ENCODE peak calls at places on chromosomes 3 and 15, in four cellular contexts. One of them, this sample, is unnamed.

GRCh38 chr3:25246921-25247320 is 181.1 kb upstream of the RARB start:
- DNase-seq in Caco-2: no peak
- DNase-seq in cardiac fibroblast: no peak
- DNase-seq in breast epithelium: no peak
- DNase-seq in this sample: no peak

GRCh38 chr3:32571192-32571485 is 481 bp upstream of the DYNC1LI1 start:
- DNase-seq in Caco-2: no peak
- DNase-seq in cardiac fibroblast: no peak
- DNase-seq in breast epithelium: no peak
- DNase-seq in this sample: no peak

GRCh38 chr3:114442251-114442650 is 148.4 kb downstream of the TIGIT start:
- DNase-seq in Caco-2: no peak
- DNase-seq in cardiac fibroblast: peak; percentile 54
- DNase-seq in breast epithelium: no peak
- DNase-seq in this sample: no peak

GRCh38 chr3:135516143-135516542 is 449.4 kb upstream of the PPP2R3A start:
- DNase-seq in Caco-2: peak; percentile 1
- DNase-seq in cardiac fibroblast: no peak
- DNase-seq in breast epithelium: no peak
- DNase-seq in this sample: peak; percentile 19

GRCh38 chr15:63048986-63049665 is 6.6 kb downstream of the TPM1 start:
- DNase-seq in Caco-2: peak; percentile 54
- DNase-seq in cardiac fibroblast: peak; percentile 63
- DNase-seq in breast epithelium: peak; percentile 51
- DNase-seq in this sample: no peak

GRCh38 chr3:165502707-165503106 is 306.5 kb upstream of the SLITRK3 start:
- DNase-seq in Caco-2: no peak
- DNase-seq in cardiac fibroblast: no peak
- DNase-seq in breast epithelium: no peak
- DNase-seq in this sample: no peak

GRCh38 chr15:25691544-25692430 is 171.3 kb downstream of the ATP10A start:
- DNase-seq in Caco-2: peak; percentile 21
- DNase-seq in cardiac fibroblast: peak; percentile 16
- DNase-seq in breast epithelium: no peak
- DNase-seq in this sample: no peak

GRCh38 chr3:2826453-2826852 is 283.7 kb downstream of the IL5RA start:
- DNase-seq in Caco-2: no peak
- DNase-seq in cardiac fibroblast: no peak
- DNase-seq in breast epithelium: no peak
- DNase-seq in this sample: no peak

GRCh38 chr3:21750831-21751391 is at the start of gene ZNF385D:
- DNase-seq in Caco-2: no peak
- DNase-seq in cardiac fibroblast: peak; percentile 62
- DNase-seq in breast epithelium: peak; percentile 39
- DNase-seq in this sample: no peak

GRCh38 chr3:177035678-177036077 is 161.6 kb downstream of the TBL1XR1 start:
- DNase-seq in Caco-2: no peak
- DNase-seq in cardiac fibroblast: no peak
- DNase-seq in breast epithelium: no peak
- DNase-seq in this sample: no peak

GRCh38 chr3:128931046-128931445 is 51.6 kb downstream of the ACAD9 start:
- DNase-seq in Caco-2: no peak
- DNase-seq in cardiac fibroblast: no peak
- DNase-seq in breast epithelium: no peak
- DNase-seq in this sample: no peak

GRCh38 chr3:150035910-150036661 is 65.4 kb upstream of the PFN2 start:
- DNase-seq in Caco-2: no peak
- DNase-seq in cardiac fibroblast: no peak
- DNase-seq in breast epithelium: no peak
- DNase-seq in this sample: no peak

GRCh38 chr3:150041877-150042276 is 71.2 kb upstream of the PFN2 start:
- DNase-seq in Caco-2: no peak
- DNase-seq in cardiac fibroblast: no peak
- DNase-seq in breast epithelium: no peak
- DNase-seq in this sample: no peak

GRCh38 chr3:150036780-150037179 is 66.1 kb upstream of the PFN2 start:
- DNase-seq in Caco-2: no peak
- DNase-seq in cardiac fibroblast: no peak
- DNase-seq in breast epithelium: no peak
- DNase-seq in this sample: no peak

GRCh38 chr3:150040097-150040496 is 69.4 kb upstream of the PFN2 start:
- DNase-seq in Caco-2: no peak
- DNase-seq in cardiac fibroblast: no peak
- DNase-seq in breast epithelium: no peak
- DNase-seq in this sample: no peak

DNA sequence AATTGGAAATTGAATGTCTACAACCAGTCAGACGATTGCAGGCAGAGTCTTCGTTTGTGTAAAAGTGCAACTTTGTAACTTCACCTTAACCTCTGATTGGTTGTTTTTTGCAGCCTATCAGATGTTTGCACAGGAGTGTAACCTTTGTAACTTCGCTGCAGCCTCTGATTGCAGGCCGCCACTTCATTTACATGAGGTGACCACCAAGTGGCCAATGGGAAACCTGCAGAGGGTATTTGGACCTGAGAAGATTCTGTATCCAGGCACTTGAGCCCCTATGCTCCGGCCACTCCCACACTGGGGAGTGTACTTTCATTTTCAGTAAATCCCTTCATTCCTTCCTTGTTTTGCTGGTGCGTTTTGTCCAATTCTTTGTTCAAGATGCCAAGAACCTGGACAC is 68.1 kb upstream of the PFN2 start:
- DNase-seq in Caco-2: peak; percentile 33
- DNase-seq in cardiac fibroblast: no peak
- DNase-seq in breast epithelium: no peak
- DNase-seq in this sample: no peak
- H3K4me3 ChIP-seq in Caco-2: no peak overlapping the region
- H3K4me3 ChIP-seq in cardiac fibroblast: no peak overlapping the region
- H3K4me3 ChIP-seq in breast epithelium: no peak overlapping the region
- H3K4me3 ChIP-seq in this sample: no peak overlapping the region

DNA sequence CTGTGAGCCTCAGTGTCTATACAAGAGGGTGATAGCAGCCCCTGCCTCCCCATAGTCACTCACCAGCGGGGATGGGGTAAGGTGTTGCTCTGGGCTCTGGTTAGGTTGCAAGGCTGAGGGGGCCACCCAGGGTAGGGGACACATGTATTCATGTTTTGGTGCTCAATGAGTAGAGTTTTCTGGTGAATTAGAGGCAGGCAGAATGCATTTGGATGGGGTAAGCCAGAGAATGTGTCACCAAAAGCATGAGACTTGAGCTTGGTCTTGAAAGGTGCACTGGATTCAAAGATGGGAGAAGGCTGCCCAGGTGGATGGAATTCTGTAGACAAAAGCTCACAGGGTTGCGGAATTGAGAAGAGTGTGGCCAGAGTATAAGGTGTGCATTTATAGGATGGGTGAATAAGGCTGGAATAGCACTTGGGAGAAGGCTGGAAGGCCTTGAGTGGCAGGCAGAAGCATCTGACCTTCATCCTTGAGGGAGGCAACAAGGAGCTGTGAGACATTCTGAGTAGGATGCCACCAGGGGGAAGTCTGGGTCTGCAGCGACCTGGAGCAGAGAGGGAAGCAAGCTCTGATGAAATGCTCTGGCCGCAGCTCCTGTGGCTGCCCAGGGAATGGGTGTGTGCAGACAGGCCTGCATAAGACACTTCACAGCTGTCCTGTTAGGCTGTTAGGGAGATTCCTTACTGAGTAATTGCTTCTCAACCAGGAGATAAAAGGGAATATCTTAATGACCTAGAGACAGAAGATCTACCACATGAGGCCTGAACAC is 149.6 kb downstream of the CHDH start:
- DNase-seq in Caco-2: peak; percentile 16
- DNase-seq in cardiac fibroblast: no peak
- DNase-seq in breast epithelium: no peak
- DNase-seq in this sample: no peak
- TF ChIP-seq CTCF in Caco-2: peak; percentile 27
- TF ChIP-seq CTCF in cardiac fibroblast: no peak
- TF ChIP-seq CTCF in breast epithelium: no peak
- TF ChIP-seq CTCF in this sample: peak; percentile 24

DNA sequence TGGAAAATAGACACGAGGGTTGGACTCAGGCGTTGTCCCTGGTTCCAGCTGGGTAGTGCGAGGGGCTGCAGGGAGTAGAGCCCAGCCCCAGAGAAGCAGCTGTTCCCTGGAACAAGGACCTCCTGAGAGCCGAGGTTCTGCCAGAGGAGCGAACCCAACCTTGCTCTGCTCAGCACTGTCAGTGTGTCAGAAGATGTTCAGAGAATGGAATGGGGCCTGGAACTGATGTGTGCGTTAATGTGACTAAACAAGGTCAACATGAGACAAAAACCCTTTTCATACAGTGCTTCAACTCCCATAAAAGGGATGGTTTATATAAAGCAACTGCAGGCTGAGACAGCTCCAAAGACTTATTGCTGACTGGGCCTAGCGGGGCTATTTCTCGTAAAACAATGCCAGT is 35.5 kb upstream of the HACD2 start:
- DNase-seq in Caco-2: no peak
- DNase-seq in cardiac fibroblast: no peak
- DNase-seq in breast epithelium: peak; percentile 58
- DNase-seq in this sample: no peak
- H3K4me3 ChIP-seq in Caco-2: no peak overlapping the region
- H3K4me3 ChIP-seq in cardiac fibroblast: no peak overlapping the region
- H3K4me3 ChIP-seq in breast epithelium: peak overlapping the region; percentile 53
- H3K4me3 ChIP-seq in this sample: no peak overlapping the region

GRCh38 chr3:12458901-12459300 is 25.4 kb upstream of the TSEN2 start:
- DNase-seq in Caco-2: no peak
- DNase-seq in cardiac fibroblast: no peak
- DNase-seq in breast epithelium: no peak
- DNase-seq in this sample: no peak
- TF ChIP-seq CTCF in Caco-2: no peak
- TF ChIP-seq CTCF in cardiac fibroblast: no peak
- TF ChIP-seq CTCF in breast epithelium: no peak
- TF ChIP-seq CTCF in this sample: no peak